ENCODE peak calls at places on chromosomes 1 and 21, in four cellular contexts. Q, I, B and X are unnamed samples.
A peak's percentile ranks its signal among the peaks of the same experiment; 100 is the strongest.

GRCh38 chr1:199691540-199691939 is 336.0 kb upstream of the NR5A2 start:
- DNase-seq in Q (peak; percentile 48), I (peak; percentile 80), B (peak; percentile 93), X (peak; percentile 91)

GRCh38 chr1:54922040-54922761 is 35.2 kb upstream of the DHCR24 start:
- DNase-seq in Q (no peak), I (no peak), B (no peak), X (no peak)

GRCh38 chr1:204258213-204259115 is 44.7 kb upstream of the GOLT1A start:
- DNase-seq in Q (peak; percentile 89), I (peak; percentile 61), B (peak; percentile 44), X (peak; percentile 64)

GRCh38 chr1:77757616-77758015 is 2.0 kb downstream of the USP33 start:
- DNase-seq in Q (no peak), I (peak; percentile 11), B (no peak), X (no peak)

GRCh38 chr1:224329842-224330753 is at the start of gene NVL:
- DNase-seq in Q (peak; percentile 89), I (peak; percentile 89), B (peak; percentile 87), X (peak; percentile 79)

GRCh38 chr1:100229681-100230443 is 19.8 kb downstream of the DBT start:
- DNase-seq in Q (no peak), I (no peak), B (no peak), X (no peak)

GRCh38 chr1:168803696-168804510 is 74.9 kb upstream of the DPT start:
- DNase-seq in Q (no peak), I (no peak), B (no peak), X (no peak)

GRCh38 chr1:53303651-53304515 is 24.0 kb downstream of the LRP8 start:
- DNase-seq in Q (no peak), I (no peak), B (no peak), X (no peak)

GRCh38 chr1:170175477-170175876 is 29.7 kb downstream of the NTMT2 start:
- DNase-seq in Q (no peak), I (peak; percentile 20), B (no peak), X (no peak)

GRCh38 chr1:107357381-107357780 is 216.5 kb downstream of the NTNG1 start:
- DNase-seq in Q (no peak), I (no peak), B (no peak), X (no peak)

GRCh38 chr21:42618713-42619112 is 34.7 kb upstream of the PDE9A start:
- DNase-seq in Q (no peak), I (no peak), B (no peak), X (no peak)

GRCh38 chr1:107138767-107139445 is 1.9 kb upstream of the NTNG1 start:
- DNase-seq in Q (no peak), I (peak; percentile 43), B (peak; percentile 96), X (no peak)

GRCh38 chr21:22342855-22343254 is 1344.6 kb downstream of the NCAM2 start:
- DNase-seq in Q (no peak), I (no peak), B (peak; percentile 27), X (peak; percentile 47)

GRCh38 chr1:214037468-214037867 is 49.7 kb downstream of the PROX1 start:
- DNase-seq in Q (no peak), I (no peak), B (no peak), X (no peak)

GRCh38 chr1:202067188-202067977 is 55.3 kb upstream of the GPR37L1 start:
- DNase-seq in Q (no peak), I (no peak), B (no peak), X (no peak)

GRCh38 chr1:98044766-98045165 is 123.9 kb upstream of the DPYD start:
- DNase-seq in Q (no peak), I (no peak), B (no peak), X (no peak)